ENCODE peak calls at places on chromosomes 3 and 15, in six cellular contexts. I, P, C, D, Z and E are unnamed samples.

GRCh38 chr3:148226246-148226645 is 471.5 kb upstream of the AGTR1 start:
- DNase-seq in D (no peak), Z (no peak), C (no peak), I (no peak), P (no peak), E (no peak)

GRCh38 chr3:164897335-164897734 is 181.0 kb downstream of the SI start:
- DNase-seq in P (no peak), I (no peak), Z (no peak), D (no peak), C (no peak), E (no peak)

GRCh38 chr3:98712726-98713125 is 50.4 kb upstream of the ST3GAL6 start:
- DNase-seq in D (no peak), I (no peak), Z (no peak), C (no peak), P (no peak), E (no peak)

GRCh38 chr3:98799479-98799878 is 36.3 kb downstream of the ST3GAL6 start:
- DNase-seq in I (no peak), Z (no peak), C (no peak), D (no peak), P (no peak), E (no peak)

GRCh38 chr3:78049501-78049900 is 1009.6 kb downstream of the ROBO2 start:
- DNase-seq in C (no peak), Z (no peak), I (no peak), D (no peak), P (no peak), E (no peak)

GRCh38 chr3:172229462-172229861 is 190.1 kb downstream of the FNDC3B start:
- DNase-seq in Z (no peak), C (no peak), I (no peak), D (no peak), P (no peak), E (no peak)

GRCh38 chr3:120503727-120504616 is 53.2 kb upstream of the FSTL1 start:
- DNase-seq in P (no peak), Z (peak; percentile 68), I (no peak), D (no peak), C (no peak), E (no peak)

GRCh38 chr15:96610757-96611156 is 280.3 kb downstream of the NR2F2 start:
- DNase-seq in P (no peak), I (no peak), C (no peak), D (no peak), Z (no peak), E (no peak)

GRCh38 chr3:188348445-188349244 is 194.7 kb downstream of the LPP start:
- DNase-seq in Z (no peak), C (peak; percentile 80), I (peak; percentile 90), D (peak; percentile 73), P (peak; percentile 73), E (no peak)
- TF ChIP-seq EP300 in Z (no peak), C (no peak), I (no peak), D (no peak), P (peak; percentile 44), E (no peak)

DNA sequence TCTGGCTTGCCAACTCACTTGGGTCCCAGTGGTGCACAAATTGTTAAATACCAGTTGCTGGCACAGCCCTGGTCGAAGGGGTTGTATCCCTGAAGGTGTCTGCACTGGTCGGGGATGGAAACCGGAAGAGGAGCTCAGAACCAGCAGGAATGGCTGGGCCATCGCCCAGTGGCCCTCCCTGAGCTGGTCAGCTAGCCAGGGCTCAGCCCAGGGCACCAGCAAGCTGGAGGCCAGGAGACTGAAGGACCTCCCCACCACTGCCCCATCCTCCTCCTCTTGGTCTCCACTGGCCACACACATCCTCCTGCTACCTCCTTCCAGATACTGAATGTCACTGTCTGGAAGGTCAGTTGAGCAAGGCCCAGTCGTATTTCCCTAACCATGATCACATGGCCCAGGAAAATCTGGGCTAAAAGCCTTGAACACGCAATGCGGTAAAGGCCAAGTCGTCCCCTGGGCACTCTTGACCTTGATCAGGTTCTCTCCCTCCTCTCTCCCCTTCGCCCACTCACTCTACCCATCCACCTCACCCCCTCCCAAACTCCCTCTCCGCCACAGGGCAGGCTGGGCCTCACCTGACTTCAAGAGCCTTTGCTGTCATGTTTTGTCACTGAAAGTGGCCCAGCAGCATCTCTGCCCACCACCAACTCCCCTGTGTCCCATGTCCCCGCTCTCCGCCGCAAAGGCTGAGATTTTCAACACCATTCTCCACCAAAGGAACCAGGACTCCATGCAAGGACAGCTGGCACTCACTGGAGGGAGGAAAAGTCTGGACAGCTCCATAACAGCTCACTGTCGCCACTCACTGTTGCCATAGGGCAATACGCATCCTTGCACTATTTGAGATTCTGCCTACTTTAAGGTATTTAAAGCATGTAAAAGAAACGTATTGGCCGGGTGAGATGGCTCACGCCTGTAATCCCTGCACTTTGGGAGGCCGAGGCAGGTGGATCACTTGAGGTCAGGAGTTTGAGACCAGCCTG is 12.1 kb downstream of the ZDHHC19 start:
- DNase-seq in C (no peak), I (peak; percentile 60), D (no peak), P (no peak), Z (no peak), E (no peak)
- TF ChIP-seq CTCF in C (no peak), I (no peak), D (no peak), P (no peak), Z (no peak), E (no peak)

GRCh38 chr15:67914028-67914427 is 74.2 kb upstream of the RNU6-1 start:
- DNase-seq in C (no peak), Z (no peak), D (no peak), P (no peak), I (no peak), E (no peak)

GRCh38 chr15:67914537-67915373 is 74.9 kb upstream of the RNU6-1 start:
- DNase-seq in D (peak; percentile 74), C (peak; percentile 92), P (peak; percentile 68), Z (peak; percentile 92), I (peak; percentile 82), E (no peak)

GRCh38 chr15:67916051-67916374 is 76.2 kb upstream of the RNU6-1 start:
- DNase-seq in Z (no peak), D (no peak), C (no peak), P (no peak), I (no peak), E (no peak)

GRCh38 chr15:67916565-67916964 is 76.7 kb upstream of the RNU6-1 start:
- DNase-seq in D (no peak), C (no peak), I (no peak), Z (no peak), P (no peak), E (no peak)

DNA sequence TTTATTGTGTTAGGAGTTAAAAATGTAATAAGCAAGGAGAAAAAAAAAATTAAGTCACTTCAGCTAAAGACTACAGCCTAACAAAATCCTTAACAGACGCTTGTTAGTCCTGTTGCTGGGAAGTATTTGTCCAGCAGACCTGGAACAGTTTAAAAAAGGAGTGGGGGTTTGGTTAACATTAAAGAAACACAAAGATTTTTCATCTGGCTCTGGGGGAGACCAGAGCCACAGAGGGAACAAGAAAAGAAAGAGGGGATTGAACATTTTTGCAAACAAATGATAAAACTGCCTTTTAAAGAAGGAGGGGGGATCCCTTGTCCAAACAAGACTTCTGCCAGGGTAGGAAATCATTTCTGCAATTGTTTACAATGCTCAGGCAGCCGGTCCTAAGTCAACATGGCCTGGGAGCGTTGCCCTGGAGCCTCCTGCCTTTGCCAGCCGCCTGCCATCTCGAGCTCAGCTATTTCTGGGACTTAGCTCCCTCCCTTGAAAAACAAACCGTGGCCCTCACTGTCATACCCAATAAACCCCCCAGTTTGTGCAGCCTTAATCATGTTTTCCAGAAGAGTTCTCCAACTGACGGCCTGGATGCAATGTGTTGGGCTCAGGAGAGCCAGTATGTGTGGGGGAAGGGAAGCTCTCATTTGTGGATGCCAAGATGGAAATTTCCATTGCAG is 75.7 kb upstream of the RNU6-1 start:
- DNase-seq in C (peak; percentile 96), I (peak; percentile 73), P (peak; percentile 31), D (peak; percentile 92), Z (no peak), E (peak; percentile 88)
- TF ChIP-seq EP300 in C (peak; percentile 62), I (no peak), P (no peak), D (peak; percentile 53), Z (no peak), E (no peak)

DNA sequence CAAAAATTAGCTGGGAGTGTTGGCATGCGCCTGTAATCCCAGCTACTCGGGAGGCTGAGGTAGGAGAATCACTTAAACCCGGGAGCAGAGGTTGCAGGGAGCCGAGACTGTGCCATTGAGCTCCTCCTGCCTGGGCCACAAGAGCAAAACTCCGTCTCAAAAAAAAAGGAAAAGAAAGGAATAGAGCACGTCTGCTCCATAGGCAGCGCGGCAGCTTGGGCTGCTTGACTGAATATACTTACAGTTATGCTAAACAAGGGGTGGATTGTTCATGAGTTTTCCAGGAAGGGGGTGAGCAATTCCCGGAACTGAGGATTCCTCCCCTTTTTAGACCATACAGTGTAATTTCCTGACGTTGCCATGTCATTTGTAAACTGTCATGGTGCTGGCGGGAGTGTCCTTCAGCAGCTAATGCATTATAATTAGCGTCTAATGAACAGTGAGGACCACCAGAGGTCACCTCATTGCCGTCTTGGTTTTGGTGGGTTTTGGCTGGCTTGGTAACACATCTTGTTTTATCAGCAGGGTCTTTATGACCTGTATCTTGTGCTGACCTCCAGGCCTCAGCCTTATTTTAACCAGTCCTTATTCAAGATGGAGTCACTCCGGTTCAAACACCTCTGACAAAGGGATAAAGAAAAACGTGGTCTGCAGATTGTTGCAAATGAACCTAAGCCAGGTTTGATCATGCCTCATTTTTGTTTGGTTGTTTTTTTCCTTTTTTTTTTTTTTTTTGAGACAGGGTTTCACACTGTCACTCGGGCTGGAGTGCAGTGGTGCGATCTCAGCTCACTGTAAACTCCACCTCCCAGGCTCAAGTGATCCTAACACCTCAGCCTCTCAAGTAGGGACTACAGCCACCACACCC is 24.9 kb upstream of the SENP5 start:
- DNase-seq in Z (no peak), C (no peak), D (no peak), I (no peak), P (no peak), E (no peak)
- TF ChIP-seq CTCF in Z (no peak), C (no peak), D (no peak), I (no peak), P (no peak), E (no peak)

GRCh38 chr3:4744405-4745239 is 234.6 kb upstream of the BHLHE40 start:
- DNase-seq in P (no peak), I (no peak), Z (no peak), D (no peak), C (no peak), E (no peak)
- TF ChIP-seq EP300 in P (no peak), I (no peak), Z (no peak), D (no peak), C (no peak), E (no peak)

GRCh38 chr15:94480289-94480834 is 249.0 kb downstream of the MCTP2 start:
- DNase-seq in D (no peak), C (no peak), I (no peak), P (no peak), Z (no peak), E (no peak)

GRCh38 chr15:94476681-94477080 is 245.3 kb downstream of the MCTP2 start:
- DNase-seq in P (no peak), D (no peak), Z (no peak), I (no peak), C (no peak), E (no peak)

DNA sequence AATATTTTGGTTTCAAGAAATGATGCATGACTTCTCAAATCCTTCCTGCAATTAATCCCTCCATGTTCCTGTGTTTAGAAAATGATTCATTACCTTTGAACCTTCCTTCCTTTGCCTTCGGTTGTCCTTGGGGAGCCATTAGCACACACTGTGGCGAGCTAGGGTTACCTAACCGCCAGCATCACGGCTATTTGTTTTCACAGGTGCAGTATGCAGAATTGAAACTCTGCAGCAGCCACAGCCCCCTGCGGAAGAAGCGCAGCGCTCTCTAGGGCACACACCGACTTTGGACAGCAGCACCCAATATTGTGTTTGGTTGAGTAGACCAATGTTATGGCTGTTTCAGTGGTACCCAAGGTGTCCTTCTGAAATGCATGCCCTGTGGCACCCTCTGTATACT is 247.4 kb downstream of the MCTP2 start:
- DNase-seq in Z (no peak), C (no peak), P (no peak), D (no peak), I (no peak), E (no peak)
- TF ChIP-seq CTCF in Z (no peak), C (no peak), P (no peak), D (no peak), I (no peak), E (no peak)